ENCODE peak calls at places on chromosomes 2 and 18, in five cellular contexts. C is GM12865, X is psoas muscle, K is lower leg skin, T is WERI-Rb-1. U is an unnamed sample.

GRCh38 chr2:37387143-37387835 is 42.9 kb downstream of the QPCT start:
- DNase-seq in X (no peak), T (no peak), C (no peak), K (no peak), U (peak; percentile 74)

GRCh38 chr2:14454102-14454676 is 178.3 kb upstream of the LRATD1 start:
- DNase-seq in X (no peak), C (no peak), K (no peak), T (no peak), U (no peak)

GRCh38 chr2:48613211-48613610 is 4.4 kb upstream of the GTF2A1L start:
- DNase-seq in C (no peak), X (no peak), T (no peak), K (no peak), U (no peak)

GRCh38 chr2:181683518-181684453 is 3.5 kb upstream of the NEUROD1 start:
- DNase-seq in K (no peak), C (no peak), T (peak; percentile 93), X (no peak), U (peak; percentile 8)

GRCh38 chr2:221571391-221572179 is 519 bp downstream of the EPHA4 start:
- DNase-seq in T (peak; percentile 24), C (peak; percentile 4), X (peak; percentile 67), K (no peak), U (peak; percentile 32)

GRCh38 chr2:9139491-9140443 is 66.8 kb upstream of the ASAP2 start:
- DNase-seq in K (peak; percentile 67), X (peak; percentile 80), T (peak; percentile 91), C (peak; percentile 64), U (peak; percentile 41)

GRCh38 chr18:51128533-51128932 is 68.9 kb downstream of the MEX3C start:
- DNase-seq in X (no peak), C (no peak), K (no peak), T (no peak), U (no peak)

GRCh38 chr2:105328281-105329196 is 996 bp downstream of the TGFBRAP1 start:
- DNase-seq in C (peak; percentile 69), K (peak; percentile 35), X (peak; percentile 61), T (no peak), U (peak; percentile 55)

GRCh38 chr2:65056990-65057375 is 767 bp downstream of the CEP68 start:
- DNase-seq in C (no peak), K (no peak), T (no peak), X (no peak), U (no peak)

GRCh38 chr18:48719388-48719787 is 180.6 kb downstream of the CTIF start:
- DNase-seq in K (no peak), T (no peak), X (no peak), C (no peak), U (no peak)

GRCh38 chr18:22300665-22301636 is 116.8 kb downstream of the CTAGE1 start:
- DNase-seq in C (no peak), T (no peak), K (no peak), X (no peak), U (no peak)

GRCh38 chr2:233643128-233643527 is 6.9 kb downstream of the UGT1A10 start:
- DNase-seq in T (peak; percentile 13), K (no peak), X (no peak), C (peak; percentile 17), U (peak; percentile 0)

GRCh38 chr2:168583710-168584521 is 127.8 kb downstream of the CERS6 start:
- DNase-seq in C (peak; percentile 33), T (no peak), K (peak; percentile 58), X (no peak), U (peak; percentile 63)

GRCh38 chr2:10329880-10330699 is 27.4 kb downstream of the HPCAL1 start:
- DNase-seq in X (no peak), T (peak; percentile 45), K (no peak), C (no peak), U (peak; percentile 53)

GRCh38 chr2:166882851-166883250 is 5.4 kb upstream of the XIRP2 start:
- DNase-seq in C (no peak), K (no peak), T (no peak), X (no peak), U (no peak)

GRCh38 chr2:38217401-38218188 is 141.6 kb upstream of the CYP1B1 start:
- DNase-seq in T (peak; percentile 92), K (no peak), X (no peak), C (no peak), U (no peak)

GRCh38 chr2:66014450-66014849 is 420.5 kb upstream of the MEIS1 start:
- DNase-seq in C (no peak), X (no peak), T (no peak), K (no peak), U (no peak)

GRCh38 chr2:71833855-71834554 is 313.7 kb downstream of the CYP26B1 start:
- DNase-seq in X (peak; percentile 88), T (no peak), K (peak; percentile 76), C (no peak), U (peak; percentile 92)

GRCh38 chr18:4391859-4392258 is 63.2 kb downstream of the DLGAP1 start:
- DNase-seq in C (peak; percentile 70), K (no peak), T (no peak), X (no peak), U (no peak)

GRCh38 chr2:37543967-37544366 is 127.5 kb downstream of the CDC42EP3 start:
- DNase-seq in T (no peak), K (no peak), X (no peak), C (peak; percentile 75), U (no peak)

GRCh38 chr2:126849991-126850535 is 48.6 kb upstream of the TEX51 start:
- DNase-seq in T (no peak), K (no peak), X (no peak), C (no peak), U (no peak)

GRCh38 chr2:102209474-102209873 is 22.7 kb downstream of the IL1RL2 start:
- DNase-seq in X (no peak), C (no peak), K (no peak), T (no peak), U (no peak)

GRCh38 chr2:24872344-24873115 is 47.5 kb downstream of the ADCY3 start:
- DNase-seq in T (no peak), C (no peak), K (no peak), X (no peak), U (no peak)

GRCh38 chr2:109049022-109049421 is 60.0 kb upstream of the EDAR start:
- DNase-seq in X (no peak), T (no peak), C (no peak), K (no peak), U (no peak)

GRCh38 chr2:20672191-20672951 is 5.4 kb downstream of the GDF7 start:
- DNase-seq in T (no peak), X (no peak), C (no peak), K (no peak), U (no peak)

GRCh38 chr2:20650412-20650879 is 452 bp downstream of the HS1BP3 start:
- DNase-seq in T (no peak), K (no peak), C (peak; percentile 42), X (no peak), U (peak; percentile 41)

GRCh38 chr2:45651415-45652089 is at the start of gene PRKCE:
- DNase-seq in T (peak; percentile 56), K (peak; percentile 42), C (peak; percentile 26), X (peak; percentile 85), U (peak; percentile 14)

GRCh38 chr2:218961651-218962570 is 2.4 kb downstream of the CDK5R2 start:
- DNase-seq in T (peak; percentile 90), X (no peak), K (no peak), C (no peak), U (no peak)

GRCh38 chr2:110105608-110106467 is 9.8 kb downstream of the MALL start:
- DNase-seq in K (no peak), C (no peak), X (no peak), T (no peak), U (peak; percentile 25)

GRCh38 chr2:96533292-96534073 is 3.1 kb upstream of the ARID5A start:
- DNase-seq in C (no peak), T (no peak), K (peak; percentile 93), X (peak; percentile 93), U (peak; percentile 94)

GRCh38 chr2:200274116-200275075 is 32.1 kb upstream of the SPATS2L start:
- DNase-seq in C (peak; percentile 30), X (no peak), T (no peak), K (no peak), U (peak; percentile 23)

GRCh38 chr2:202375611-202376408 is at the start of gene BMPR2:
- DNase-seq in C (peak; percentile 90), K (peak; percentile 82), T (peak; percentile 90), X (peak; percentile 95), U (peak; percentile 88)
- H3K4me3 ChIP-seq in C (peak within 1 kb of the TSS; percentile 87), K (peak within 1 kb of the TSS; percentile 86), T (peak within 1 kb of the TSS; percentile 93), X (peak within 1 kb of the TSS; percentile 77), U (peak within 1 kb of the TSS; percentile 94)

GRCh38 chr2:195782156-195782555 is 125.1 kb downstream of the SLC39A10 start:
- DNase-seq in C (no peak), X (no peak), T (no peak), K (no peak), U (no peak)

GRCh38 chr2:195779491-195779890 is 122.5 kb downstream of the SLC39A10 start:
- DNase-seq in X (no peak), T (no peak), C (no peak), K (no peak), U (no peak)
- TF ChIP-seq CTCF in X (no peak), T (no peak), C (no peak), K (no peak), U (no peak)

GRCh38 chr2:162344617-162344950 is 652 bp downstream of the GCA start:
- DNase-seq in C (no peak), K (no peak), T (no peak), X (no peak), U (no peak)

GRCh38 chr2:162340822-162341221 is 3.1 kb upstream of the GCA start:
- DNase-seq in T (no peak), K (no peak), X (no peak), C (no peak), U (no peak)

GRCh38 chr2:162342841-162343240 is 1.1 kb upstream of the GCA start:
- DNase-seq in C (no peak), T (no peak), X (no peak), K (no peak), U (no peak)

GRCh38 chr2:162343824-162344616 is at the start of gene GCA:
- DNase-seq in T (peak; percentile 98), C (peak; percentile 98), X (peak; percentile 97), K (peak; percentile 96), U (peak; percentile 86)

GRCh38 chr2:162343492-162343823 is 474 bp upstream of the GCA start:
- DNase-seq in T (no peak), K (no peak), C (no peak), X (no peak), U (no peak)
- H3K4me3 ChIP-seq in T (peak overlapping the region; percentile 92), K (peak overlapping the region; percentile 79), C (peak overlapping the region; percentile 61), X (peak overlapping the region; percentile 79), U (peak overlapping the region; percentile 81)

DNA sequence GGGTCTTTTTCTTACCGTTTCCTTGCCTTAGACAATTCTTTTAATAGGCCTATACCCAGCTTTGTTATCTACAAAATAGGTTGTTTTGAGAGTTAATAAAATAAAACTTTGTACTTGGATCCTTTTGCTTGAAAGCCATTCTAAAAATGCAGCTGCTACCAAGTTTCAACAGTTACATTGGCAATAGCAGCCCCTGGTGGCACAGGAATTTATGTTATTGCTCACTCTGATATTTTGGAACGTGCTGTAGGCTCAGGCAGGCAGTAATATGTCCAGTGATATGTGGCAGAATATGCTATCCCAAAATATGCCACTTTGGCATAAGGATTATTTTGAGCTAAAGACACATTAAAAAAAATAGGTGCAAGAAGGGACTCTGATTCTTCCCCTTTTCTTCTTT is 6.7 kb upstream of the COMMD1 start:
- DNase-seq in C (peak; percentile 43), T (peak; percentile 32), X (no peak), K (no peak), U (peak; percentile 27)
- TF ChIP-seq CTCF in C (peak; percentile 54), T (peak; percentile 63), X (no peak), K (no peak), U (peak; percentile 59)